ENCODE peak calls at places on chromosomes 6 and 20, in six cellular contexts. V, Y, I, S, B and Q are unnamed samples. For H3K79me2, the result is how much of the 10 kb centered on the place peaks cover.

GRCh38 chr6:105363100-105363754 is 39.7 kb downstream of the PREP start:
- DNase-seq in I (no peak), B (peak), Y (peak), S (peak), V (no peak), Q (peak)

GRCh38 chr6:73854998-73855718 is 159.2 kb downstream of the CD109 start:
- DNase-seq in I (peak), V (no peak), B (peak), Y (peak), S (peak), Q (peak)

GRCh38 chr6:81086931-81087330 is 665.5 kb downstream of the TENT5A start:
- DNase-seq in V (no peak), B (no peak), Y (no peak), S (no peak), I (no peak), Q (no peak)

GRCh38 chr6:152401978-152402377 is 235.2 kb downstream of the SYNE1 start:
- DNase-seq in Y (no peak), S (no peak), I (no peak), V (no peak), B (peak), Q (no peak)

GRCh38 chr6:21665436-21666199 is 72.1 kb downstream of the SOX4 start:
- DNase-seq in S (peak), V (no peak), I (no peak), B (no peak), Y (peak), Q (no peak)

GRCh38 chr6:127547215-127547614 is 28.1 kb upstream of the MTCL3 start:
- DNase-seq in Y (peak), I (no peak), V (no peak), S (peak), B (no peak), Q (peak)

GRCh38 chr6:74100719-74101287 is 404.8 kb downstream of the CD109 start:
- DNase-seq in V (no peak), S (no peak), Y (no peak), B (no peak), I (no peak), Q (no peak)

GRCh38 chr6:144294016-144294415 is 8.9 kb downstream of the UTRN start:
- DNase-seq in S (no peak), V (no peak), B (peak), I (peak), Y (no peak), Q (no peak)

GRCh38 chr6:138410048-138410735 is 6.2 kb downstream of the HEBP2 start:
- DNase-seq in B (peak), I (no peak), Y (no peak), V (no peak), S (no peak), Q (no peak)

GRCh38 chr6:134405386-134406087 is 87.6 kb upstream of the SGK1 start:
- DNase-seq in I (no peak), Y (peak), B (no peak), S (no peak), V (no peak), Q (no peak)

GRCh38 chr20:34004790-34005457 is 11.2 kb downstream of the RALY start:
- DNase-seq in B (no peak), I (no peak), Y (no peak), S (no peak), V (no peak), Q (no peak)

GRCh38 chr6:20447157-20447556 is 45.5 kb downstream of the E2F3 start:
- DNase-seq in V (no peak), I (no peak), B (no peak), S (no peak), Y (no peak), Q (no peak)

GRCh38 chr6:90536516-90536915 is 50.4 kb downstream of the MAP3K7 start:
- DNase-seq in B (no peak), I (no peak), Y (no peak), V (no peak), S (no peak), Q (no peak)

GRCh38 chr6:148758492-148758891 is 11.7 kb downstream of the UST start:
- DNase-seq in S (no peak), Y (no peak), B (no peak), V (peak), I (no peak), Q (peak)

GRCh38 chr6:73050706-73051105 is 174.6 kb downstream of the KHDC1L start:
- DNase-seq in S (no peak), I (no peak), V (no peak), Y (no peak), B (no peak), Q (no peak)

DNA sequence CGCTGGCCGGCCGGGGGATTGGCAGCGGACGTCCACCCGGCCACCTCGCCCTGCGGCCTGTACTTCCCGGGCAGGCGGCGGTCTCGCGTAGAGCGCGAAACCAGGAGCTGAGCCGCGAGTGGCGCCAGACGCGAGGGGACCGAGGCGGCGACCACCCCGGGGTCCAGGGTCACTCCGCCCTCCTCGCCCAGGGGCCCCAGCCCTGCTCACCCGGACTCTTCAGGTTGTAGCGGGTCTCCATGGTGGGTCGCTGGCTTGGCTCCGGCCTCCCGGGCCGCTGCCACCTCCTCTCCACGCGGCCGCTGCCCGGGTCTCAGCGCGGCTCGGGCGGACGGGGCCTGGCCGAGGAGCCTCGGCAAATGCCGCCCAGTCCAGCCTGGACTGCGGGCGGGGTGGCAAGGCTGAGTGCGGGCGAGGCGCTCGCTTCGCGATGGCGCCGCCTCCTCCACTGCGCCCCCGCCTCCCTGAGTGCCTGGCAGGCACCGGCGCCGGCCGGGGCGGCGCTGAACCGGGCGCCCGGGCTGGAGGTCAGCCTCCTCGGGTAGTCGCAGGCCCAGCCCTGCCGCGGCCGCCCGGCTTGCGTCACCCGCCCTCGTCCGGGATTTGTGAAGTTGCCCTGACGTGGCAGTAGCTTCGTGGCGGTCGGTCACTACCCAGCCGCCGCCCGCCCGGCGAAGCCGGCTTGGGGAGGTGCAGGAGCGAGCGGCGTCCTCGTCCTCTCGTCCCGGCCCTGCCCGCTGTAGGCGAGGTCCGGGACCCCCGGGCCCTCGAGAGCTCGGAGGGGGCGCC is at the start of gene UBE2J1:
- DNase-seq in Y (peak), B (peak), S (peak), V (peak), I (peak), Q (peak)
- H3K79me2 ChIP-seq in Y (under half), B (under half), S (under half), V (half or more), I (half or more), Q (half or more)

GRCh38 chr20:38357653-38358207 is 11.4 kb downstream of the LBP start:
- DNase-seq in Y (no peak), I (no peak), B (peak), V (peak), S (no peak), Q (no peak)
- H3K27ac ChIP-seq in Y (no peak), I (no peak), B (no peak), V (no peak), S (no peak), Q (no peak)

GRCh38 chr20:32285621-32286334 is 8.3 kb downstream of the KIF3B start:
- DNase-seq in V (peak), Y (no peak), I (peak), S (no peak), B (peak), Q (peak)

GRCh38 chr20:32285082-32285620 is 7.7 kb downstream of the KIF3B start:
- DNase-seq in Y (no peak), V (no peak), I (no peak), B (no peak), S (no peak), Q (no peak)

GRCh38 chr20:32281711-32282110 is 4.3 kb downstream of the KIF3B start:
- DNase-seq in B (no peak), I (no peak), V (no peak), Y (no peak), S (no peak), Q (no peak)

GRCh38 chr20:32278199-32278643 is 770 bp downstream of the KIF3B start:
- DNase-seq in B (no peak), V (no peak), S (no peak), I (no peak), Y (no peak), Q (no peak)

GRCh38 chr20:32282461-32282860 is 5.0 kb downstream of the KIF3B start:
- DNase-seq in I (no peak), V (no peak), B (no peak), S (no peak), Y (no peak), Q (no peak)
- H3K79me2 ChIP-seq in I (half or more), V (under half), B (half or more), S (half or more), Y (under half), Q (half or more)

GRCh38 chr20:45921618-45922189 is 9.7 kb upstream of the PLTP start:
- DNase-seq in B (no peak), S (no peak), Y (no peak), V (no peak), I (no peak), Q (no peak)
- H3K27ac ChIP-seq in B (no peak), S (no peak), Y (no peak), V (no peak), I (no peak), Q (no peak)

GRCh38 chr6:11197846-11198245 is 34.6 kb downstream of the NEDD9 start:
- DNase-seq in B (no peak), I (no peak), V (no peak), Y (no peak), S (no peak), Q (no peak)

GRCh38 chr6:11197175-11197535 is 35.3 kb downstream of the NEDD9 start:
- DNase-seq in B (no peak), I (peak), S (peak), V (no peak), Y (peak), Q (no peak)

GRCh38 chr6:11200356-11200755 is 32.1 kb downstream of the NEDD9 start:
- DNase-seq in S (no peak), V (no peak), I (peak), B (no peak), Y (no peak), Q (no peak)

GRCh38 chr6:11201015-11201414 is 31.5 kb downstream of the NEDD9 start:
- DNase-seq in S (no peak), V (no peak), Y (no peak), I (no peak), B (no peak), Q (no peak)

GRCh38 chr6:11198663-11199603 is 33.5 kb downstream of the NEDD9 start:
- DNase-seq in I (peak), B (no peak), Y (no peak), V (peak), S (no peak), Q (peak)
- H3K79me2 ChIP-seq in I (under half), B (under half), Y (under half), V (under half), S (under half), Q (under half)

GRCh38 chr20:62554898-62555641 is 79.3 kb upstream of the GATA5 start:
- DNase-seq in I (no peak), Y (no peak), B (no peak), S (no peak), V (no peak), Q (no peak)

GRCh38 chr20:62558779-62559178 is 83.0 kb upstream of the GATA5 start:
- DNase-seq in V (no peak), B (no peak), I (no peak), Y (peak), S (no peak), Q (no peak)

GRCh38 chr20:62557999-62558408 is 82.2 kb upstream of the GATA5 start:
- DNase-seq in Y (no peak), S (no peak), B (no peak), I (no peak), V (no peak), Q (no peak)

GRCh38 chr20:62555642-62556420 is 80.0 kb upstream of the GATA5 start:
- DNase-seq in I (no peak), S (no peak), V (no peak), Y (no peak), B (no peak), Q (no peak)

DNA sequence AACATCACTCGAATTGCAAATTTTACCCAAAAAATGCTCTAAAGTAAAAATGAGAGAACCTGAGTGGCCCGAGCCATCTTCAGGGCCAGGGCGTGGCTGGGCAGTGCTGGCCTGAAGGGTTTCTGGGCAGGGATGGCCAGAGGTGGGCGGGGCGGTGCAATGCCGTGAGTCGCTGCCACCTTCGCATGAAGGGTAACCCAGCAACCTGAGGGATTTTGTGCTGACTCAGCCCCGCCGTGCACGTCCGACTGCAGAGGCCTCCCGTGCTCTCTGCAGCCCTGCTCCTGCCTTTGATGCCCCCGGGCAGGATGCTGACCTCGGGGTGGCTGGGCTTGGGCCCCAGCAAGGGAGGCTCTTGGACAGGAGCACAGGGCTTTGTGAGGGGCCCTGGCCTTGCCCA is 81.6 kb upstream of the GATA5 start:
- DNase-seq in Y (no peak), S (no peak), I (no peak), V (no peak), B (peak), Q (no peak)
- H3K27ac ChIP-seq in Y (no peak), S (no peak), I (no peak), V (no peak), B (no peak), Q (no peak)

GRCh38 chr20:57808266-57808866 is 98.6 kb upstream of the PMEPA1 start:
- DNase-seq in S (no peak), I (no peak), B (no peak), Y (no peak), V (no peak), Q (no peak)
- H3K79me2 ChIP-seq in S (under half), I (under half), B (under half), Y (under half), V (under half), Q (under half)

GRCh38 chr6:142005044-142005443 is 127.7 kb upstream of the GJE1 start:
- DNase-seq in Y (no peak), S (no peak), V (no peak), I (no peak), B (no peak), Q (no peak)
- H3K27ac ChIP-seq in Y (peak), S (no peak), V (no peak), I (no peak), B (no peak), Q (no peak)

DNA sequence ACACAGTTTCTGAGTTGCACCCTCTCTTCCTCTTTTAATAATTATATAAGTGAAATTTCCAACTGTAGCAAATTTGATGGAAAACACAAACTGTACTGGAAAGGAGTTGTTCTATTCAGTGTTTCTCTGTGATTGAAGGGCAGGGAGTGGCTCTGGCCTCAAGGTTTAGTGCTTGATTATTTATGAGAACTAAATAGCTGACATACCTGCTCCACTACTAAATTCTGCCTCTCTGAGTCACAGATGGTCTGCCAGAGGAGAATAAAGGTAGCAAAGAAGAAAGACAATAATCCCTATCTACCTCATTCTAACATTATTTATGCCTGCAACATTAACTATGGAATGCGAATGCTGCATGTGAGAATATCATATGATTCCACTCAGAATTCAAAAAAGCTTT is 9.3 kb downstream of the BMP5 start:
- DNase-seq in S (no peak), V (no peak), I (no peak), Y (no peak), B (peak), Q (no peak)
- H3K79me2 ChIP-seq in S (under half), V (under half), I (under half), Y (under half), B (under half), Q (under half)